ENCODE peak calls at places on chromosomes 4 and X, in seven cellular contexts. Q is RPMI8226, V is HCEC 1CT, J is cardiac muscle cell, T is DMS153, B is substantia nigra, U is LNCaP clone FGC. D is an unnamed sample.

GRCh38 chr4:153497091-153497531 is 31.0 kb downstream of the TMEM131L start:
- DNase-seq in V (peak; percentile 27), B (no peak), J (peak; percentile 42), Q (no peak), U (no peak), T (no peak), D (no peak)

GRCh38 chrX:141733371-141733770 is 34.8 kb upstream of the SPANXD start:
- DNase-seq in J (no peak), U (no peak), T (no peak), B (no peak), V (peak; percentile 6), Q (no peak), D (no peak)

GRCh38 chrX:17511556-17511955 is 136.6 kb downstream of the NHS start:
- DNase-seq in J (no peak), V (no peak), U (no peak), T (no peak), Q (no peak), B (no peak), D (no peak)

GRCh38 chr4:125105561-125105960 is 209.2 kb upstream of the FAT4 start:
- DNase-seq in V (no peak), T (no peak), U (peak; percentile 79), Q (no peak), J (no peak), B (no peak), D (no peak)

GRCh38 chrX:74325130-74326059 is 21.4 kb downstream of the ZCCHC13 start:
- DNase-seq in J (no peak), T (peak; percentile 53), V (no peak), B (no peak), Q (no peak), U (no peak), D (no peak)

GRCh38 chr4:182124359-182124758 is 118.8 kb upstream of the TENM3 start:
- DNase-seq in J (no peak), B (no peak), T (no peak), V (no peak), Q (no peak), U (no peak), D (no peak)

GRCh38 chrX:72132456-72132855 is 741 bp upstream of the RTL5 start:
- DNase-seq in B (no peak), U (no peak), T (no peak), Q (no peak), J (no peak), V (no peak), D (no peak)

GRCh38 chr4:123776267-123776666 is 379.7 kb downstream of the SPRY1 start:
- DNase-seq in U (no peak), V (no peak), J (no peak), B (no peak), T (no peak), Q (no peak), D (peak; percentile 64)

GRCh38 chr4:14428125-14428524 is 574.2 kb upstream of the CPEB2 start:
- DNase-seq in U (no peak), Q (no peak), B (no peak), V (peak; percentile 80), T (no peak), J (no peak), D (no peak)

GRCh38 chr4:183220246-183220645 is 99.8 kb downstream of the CLDN22 start:
- DNase-seq in B (no peak), Q (no peak), U (no peak), J (no peak), T (no peak), V (no peak), D (no peak)

GRCh38 chrX:152641256-152641875 is 3.7 kb downstream of the GABRQ start:
- DNase-seq in J (no peak), T (no peak), V (no peak), B (no peak), Q (no peak), U (no peak), D (no peak)

GRCh38 chrX:46912673-46913491 is 661 bp downstream of the JADE3 start:
- DNase-seq in T (no peak), U (no peak), Q (peak; percentile 65), B (no peak), J (peak; percentile 65), V (peak; percentile 26), D (peak; percentile 36)

D was measured in MM.1S.